ENCODE peak calls at places on chromosomes 12 and 14, in nine cellular contexts. One of them, this sample, is unnamed.

GRCh38 chr14:97994020-97994531 is 1196.9 kb downstream of the VRK1 start:
- DNase-seq in RWPE1: no peak
- DNase-seq in H9: no peak
- DNase-seq in NCI-H1092 treated with DMSO at 0.1 percent for 48 hours: no peak
- DNase-seq in stimulated activated CD4-positive, alpha-beta T cell treated with anti-CD3 and anti-CD28 coated beads, Interleukin-4, amount 100 ng/mL, for 48 hours: no peak
- DNase-seq in AG08396: no peak
- DNase-seq in left ventricle myocardium inferior: no peak
- DNase-seq in HEK293T: no peak
- DNase-seq in pons: no peak
- DNase-seq in this sample: no peak

GRCh38 chr12:11171145-11171952 is at the start of gene SMIM10L1:
- DNase-seq in RWPE1: peak
- DNase-seq in H9: peak
- DNase-seq in NCI-H1092 treated with DMSO at 0.1 percent for 48 hours: peak
- DNase-seq in stimulated activated CD4-positive, alpha-beta T cell treated with anti-CD3 and anti-CD28 coated beads, Interleukin-4, amount 100 ng/mL, for 48 hours: peak
- DNase-seq in AG08396: peak
- DNase-seq in left ventricle myocardium inferior: peak
- DNase-seq in HEK293T: peak
- DNase-seq in pons: peak
- DNase-seq in this sample: peak

GRCh38 chr12:51028811-51029146 is 2.6 kb upstream of the SLC11A2 start:
- DNase-seq in RWPE1: no peak
- DNase-seq in H9: no peak
- DNase-seq in NCI-H1092 treated with DMSO at 0.1 percent for 48 hours: no peak
- DNase-seq in stimulated activated CD4-positive, alpha-beta T cell treated with anti-CD3 and anti-CD28 coated beads, Interleukin-4, amount 100 ng/mL, for 48 hours: no peak
- DNase-seq in AG08396: no peak
- DNase-seq in left ventricle myocardium inferior: no peak
- DNase-seq in HEK293T: no peak
- DNase-seq in pons: no peak
- DNase-seq in this sample: no peak

GRCh38 chr12:132270969-132271754 is 58.2 kb downstream of the GALNT9 start:
- DNase-seq in RWPE1: no peak
- DNase-seq in H9: no peak
- DNase-seq in NCI-H1092 treated with DMSO at 0.1 percent for 48 hours: peak
- DNase-seq in stimulated activated CD4-positive, alpha-beta T cell treated with anti-CD3 and anti-CD28 coated beads, Interleukin-4, amount 100 ng/mL, for 48 hours: no peak
- DNase-seq in AG08396: no peak
- DNase-seq in left ventricle myocardium inferior: no peak
- DNase-seq in HEK293T: no peak
- DNase-seq in pons: no peak
- DNase-seq in this sample: no peak

GRCh38 chr14:98578204-98578603 is 693.8 kb downstream of the BCL11B start:
- DNase-seq in RWPE1: peak
- DNase-seq in H9: no peak
- DNase-seq in NCI-H1092 treated with DMSO at 0.1 percent for 48 hours: no peak
- DNase-seq in stimulated activated CD4-positive, alpha-beta T cell treated with anti-CD3 and anti-CD28 coated beads, Interleukin-4, amount 100 ng/mL, for 48 hours: no peak
- DNase-seq in AG08396: no peak
- DNase-seq in left ventricle myocardium inferior: no peak
- DNase-seq in HEK293T: no peak
- DNase-seq in pons: no peak
- DNase-seq in this sample: no peak

GRCh38 chr12:54001283-54002187 is 1.6 kb downstream of the HOXC9 start:
- DNase-seq in RWPE1: no peak
- DNase-seq in H9: no peak
- DNase-seq in NCI-H1092 treated with DMSO at 0.1 percent for 48 hours: no peak
- DNase-seq in stimulated activated CD4-positive, alpha-beta T cell treated with anti-CD3 and anti-CD28 coated beads, Interleukin-4, amount 100 ng/mL, for 48 hours: no peak
- DNase-seq in AG08396: no peak
- DNase-seq in left ventricle myocardium inferior: no peak
- DNase-seq in HEK293T: no peak
- DNase-seq in pons: no peak
- DNase-seq in this sample: no peak

GRCh38 chr12:42608196-42608825 is 18.8 kb upstream of the PRICKLE1 start:
- DNase-seq in RWPE1: no peak
- DNase-seq in H9: no peak
- DNase-seq in NCI-H1092 treated with DMSO at 0.1 percent for 48 hours: no peak
- DNase-seq in stimulated activated CD4-positive, alpha-beta T cell treated with anti-CD3 and anti-CD28 coated beads, Interleukin-4, amount 100 ng/mL, for 48 hours: no peak
- DNase-seq in AG08396: no peak
- DNase-seq in left ventricle myocardium inferior: no peak
- DNase-seq in HEK293T: no peak
- DNase-seq in pons: no peak
- DNase-seq in this sample: no peak

GRCh38 chr14:40847496-40847895 is 759.2 kb upstream of the LRFN5 start:
- DNase-seq in RWPE1: no peak
- DNase-seq in H9: no peak
- DNase-seq in NCI-H1092 treated with DMSO at 0.1 percent for 48 hours: no peak
- DNase-seq in stimulated activated CD4-positive, alpha-beta T cell treated with anti-CD3 and anti-CD28 coated beads, Interleukin-4, amount 100 ng/mL, for 48 hours: no peak
- DNase-seq in AG08396: no peak
- DNase-seq in left ventricle myocardium inferior: no peak
- DNase-seq in HEK293T: no peak
- DNase-seq in pons: peak
- DNase-seq in this sample: no peak

GRCh38 chr14:91417983-91418386 is 365 bp upstream of the CCDC88C start:
- DNase-seq in RWPE1: peak
- DNase-seq in H9: peak
- DNase-seq in NCI-H1092 treated with DMSO at 0.1 percent for 48 hours: peak
- DNase-seq in stimulated activated CD4-positive, alpha-beta T cell treated with anti-CD3 and anti-CD28 coated beads, Interleukin-4, amount 100 ng/mL, for 48 hours: no peak
- DNase-seq in AG08396: peak
- DNase-seq in left ventricle myocardium inferior: no peak
- DNase-seq in HEK293T: peak
- DNase-seq in pons: no peak
- DNase-seq in this sample: peak

GRCh38 chr12:109269428-109269827 is 39.7 kb downstream of the FOXN4 start:
- DNase-seq in RWPE1: no peak
- DNase-seq in H9: no peak
- DNase-seq in NCI-H1092 treated with DMSO at 0.1 percent for 48 hours: no peak
- DNase-seq in stimulated activated CD4-positive, alpha-beta T cell treated with anti-CD3 and anti-CD28 coated beads, Interleukin-4, amount 100 ng/mL, for 48 hours: no peak
- DNase-seq in AG08396: no peak
- DNase-seq in left ventricle myocardium inferior: peak
- DNase-seq in HEK293T: no peak
- DNase-seq in pons: no peak
- DNase-seq in this sample: no peak

GRCh38 chr12:113903381-113903863 is 62.7 kb downstream of the RBM19 start:
- DNase-seq in RWPE1: no peak
- DNase-seq in H9: no peak
- DNase-seq in NCI-H1092 treated with DMSO at 0.1 percent for 48 hours: no peak
- DNase-seq in stimulated activated CD4-positive, alpha-beta T cell treated with anti-CD3 and anti-CD28 coated beads, Interleukin-4, amount 100 ng/mL, for 48 hours: no peak
- DNase-seq in AG08396: peak
- DNase-seq in left ventricle myocardium inferior: no peak
- DNase-seq in HEK293T: no peak
- DNase-seq in pons: no peak
- DNase-seq in this sample: no peak

GRCh38 chr12:53500119-53500775 is 836 bp upstream of the TARBP2 start:
- DNase-seq in RWPE1: no peak
- DNase-seq in H9: no peak
- DNase-seq in NCI-H1092 treated with DMSO at 0.1 percent for 48 hours: no peak
- DNase-seq in stimulated activated CD4-positive, alpha-beta T cell treated with anti-CD3 and anti-CD28 coated beads, Interleukin-4, amount 100 ng/mL, for 48 hours: no peak
- DNase-seq in AG08396: peak
- DNase-seq in left ventricle myocardium inferior: peak
- DNase-seq in HEK293T: no peak
- DNase-seq in pons: peak
- DNase-seq in this sample: no peak

GRCh38 chr14:77044776-77045569 is 16.5 kb upstream of the IRF2BPL start:
- DNase-seq in RWPE1: peak
- DNase-seq in H9: no peak
- DNase-seq in NCI-H1092 treated with DMSO at 0.1 percent for 48 hours: no peak
- DNase-seq in stimulated activated CD4-positive, alpha-beta T cell treated with anti-CD3 and anti-CD28 coated beads, Interleukin-4, amount 100 ng/mL, for 48 hours: no peak
- DNase-seq in AG08396: no peak
- DNase-seq in left ventricle myocardium inferior: peak
- DNase-seq in HEK293T: no peak
- DNase-seq in pons: no peak
- DNase-seq in this sample: no peak

GRCh38 chr12:57404966-57405640 is 25.7 kb downstream of the R3HDM2 start:
- DNase-seq in RWPE1: no peak
- DNase-seq in H9: no peak
- DNase-seq in NCI-H1092 treated with DMSO at 0.1 percent for 48 hours: no peak
- DNase-seq in stimulated activated CD4-positive, alpha-beta T cell treated with anti-CD3 and anti-CD28 coated beads, Interleukin-4, amount 100 ng/mL, for 48 hours: peak
- DNase-seq in AG08396: no peak
- DNase-seq in left ventricle myocardium inferior: no peak
- DNase-seq in HEK293T: no peak
- DNase-seq in pons: no peak
- DNase-seq in this sample: no peak

GRCh38 chr14:39264558-39264957 is 30.8 kb downstream of the MIA2 start:
- DNase-seq in RWPE1: no peak
- DNase-seq in H9: no peak
- DNase-seq in NCI-H1092 treated with DMSO at 0.1 percent for 48 hours: no peak
- DNase-seq in stimulated activated CD4-positive, alpha-beta T cell treated with anti-CD3 and anti-CD28 coated beads, Interleukin-4, amount 100 ng/mL, for 48 hours: no peak
- DNase-seq in AG08396: no peak
- DNase-seq in left ventricle myocardium inferior: no peak
- DNase-seq in HEK293T: no peak
- DNase-seq in pons: no peak
- DNase-seq in this sample: no peak

GRCh38 chr12:113325938-113326337 is 9.0 kb downstream of the SLC8B1 start:
- DNase-seq in RWPE1: no peak
- DNase-seq in H9: no peak
- DNase-seq in NCI-H1092 treated with DMSO at 0.1 percent for 48 hours: no peak
- DNase-seq in stimulated activated CD4-positive, alpha-beta T cell treated with anti-CD3 and anti-CD28 coated beads, Interleukin-4, amount 100 ng/mL, for 48 hours: no peak
- DNase-seq in AG08396: peak
- DNase-seq in left ventricle myocardium inferior: peak
- DNase-seq in HEK293T: no peak
- DNase-seq in pons: no peak
- DNase-seq in this sample: no peak

GRCh38 chr12:71756054-71756675 is 1.5 kb downstream of the RAB21 start:
- DNase-seq in RWPE1: no peak
- DNase-seq in H9: no peak
- DNase-seq in NCI-H1092 treated with DMSO at 0.1 percent for 48 hours: no peak
- DNase-seq in stimulated activated CD4-positive, alpha-beta T cell treated with anti-CD3 and anti-CD28 coated beads, Interleukin-4, amount 100 ng/mL, for 48 hours: no peak
- DNase-seq in AG08396: no peak
- DNase-seq in left ventricle myocardium inferior: no peak
- DNase-seq in HEK293T: no peak
- DNase-seq in pons: peak
- DNase-seq in this sample: no peak

GRCh38 chr12:114656906-114657596 is 26.9 kb downstream of the TBX3 start:
- DNase-seq in RWPE1: no peak
- DNase-seq in H9: peak
- DNase-seq in NCI-H1092 treated with DMSO at 0.1 percent for 48 hours: peak
- DNase-seq in stimulated activated CD4-positive, alpha-beta T cell treated with anti-CD3 and anti-CD28 coated beads, Interleukin-4, amount 100 ng/mL, for 48 hours: no peak
- DNase-seq in AG08396: no peak
- DNase-seq in left ventricle myocardium inferior: no peak
- DNase-seq in HEK293T: no peak
- DNase-seq in pons: no peak
- DNase-seq in this sample: no peak

This sample was measured in WERI-Rb-1.